ENCODE peak calls at places on chromosomes 16 and 17, in four cellular contexts. One of them, this sample, is unnamed.
A peak's percentile ranks its signal among the peaks of the same experiment; 100 is the strongest.

GRCh38 chr16:28202147-28202746 is 9.5 kb downstream of the XPO6 start:
- DNase-seq in transverse colon: no peak
- DNase-seq in GM10248: peak; percentile 54
- DNase-seq in A549: peak; percentile 29
- DNase-seq in this sample: peak; percentile 48

GRCh38 chr16:88454315-88455057 is 1.4 kb downstream of the ZFPM1 start:
- DNase-seq in A549: peak; percentile 46
- DNase-seq in GM10248: no peak
- DNase-seq in transverse colon: peak; percentile 64
- DNase-seq in this sample: peak; percentile 63

GRCh38 chr16:79891458-79891857 is 290.9 kb upstream of the MAF start:
- DNase-seq in A549: no peak
- DNase-seq in GM10248: no peak
- DNase-seq in transverse colon: no peak
- DNase-seq in this sample: no peak

GRCh38 chr17:7833795-7834553 is at the start of gene KDM6B:
- DNase-seq in GM10248: peak; percentile 93
- DNase-seq in transverse colon: peak; percentile 96
- DNase-seq in A549: peak; percentile 94
- DNase-seq in this sample: peak; percentile 91

GRCh38 chr16:30741461-30741914 is 6.7 kb upstream of the PHKG2 start:
- DNase-seq in transverse colon: peak; percentile 72
- DNase-seq in GM10248: no peak
- DNase-seq in A549: peak; percentile 88
- DNase-seq in this sample: no peak

GRCh38 chr17:38534498-38534885 is 71.3 kb downstream of the SRCIN1 start:
- DNase-seq in transverse colon: no peak
- DNase-seq in GM10248: no peak
- DNase-seq in A549: no peak
- DNase-seq in this sample: no peak

GRCh38 chr16:87808108-87808507 is 42.3 kb upstream of the KLHDC4 start:
- DNase-seq in GM10248: no peak
- DNase-seq in transverse colon: no peak
- DNase-seq in A549: no peak
- DNase-seq in this sample: no peak

GRCh38 chr17:39225974-39226683 is 384 bp upstream of the STAC2 start:
- DNase-seq in A549: peak; percentile 60
- DNase-seq in GM10248: no peak
- DNase-seq in transverse colon: peak; percentile 46
- DNase-seq in this sample: peak; percentile 63

GRCh38 chr17:67374329-67375053 is 2.6 kb upstream of the PITPNC1 start:
- DNase-seq in GM10248: peak; percentile 80
- DNase-seq in A549: peak; percentile 91
- DNase-seq in transverse colon: peak; percentile 87
- DNase-seq in this sample: peak; percentile 80

GRCh38 chr16:75116081-75116910 is at the start of gene LDHD:
- DNase-seq in A549: peak; percentile 81
- DNase-seq in GM10248: no peak
- DNase-seq in transverse colon: peak; percentile 90
- DNase-seq in this sample: no peak

GRCh38 chr17:66240630-66241029 is 11.4 kb upstream of the APOH start:
- DNase-seq in transverse colon: no peak
- DNase-seq in A549: peak; percentile 31
- DNase-seq in GM10248: no peak
- DNase-seq in this sample: no peak

GRCh38 chr17:62875296-62875695 is 67.2 kb upstream of the MARCHF10 start:
- DNase-seq in A549: no peak
- DNase-seq in GM10248: no peak
- DNase-seq in transverse colon: no peak
- DNase-seq in this sample: no peak

DNA sequence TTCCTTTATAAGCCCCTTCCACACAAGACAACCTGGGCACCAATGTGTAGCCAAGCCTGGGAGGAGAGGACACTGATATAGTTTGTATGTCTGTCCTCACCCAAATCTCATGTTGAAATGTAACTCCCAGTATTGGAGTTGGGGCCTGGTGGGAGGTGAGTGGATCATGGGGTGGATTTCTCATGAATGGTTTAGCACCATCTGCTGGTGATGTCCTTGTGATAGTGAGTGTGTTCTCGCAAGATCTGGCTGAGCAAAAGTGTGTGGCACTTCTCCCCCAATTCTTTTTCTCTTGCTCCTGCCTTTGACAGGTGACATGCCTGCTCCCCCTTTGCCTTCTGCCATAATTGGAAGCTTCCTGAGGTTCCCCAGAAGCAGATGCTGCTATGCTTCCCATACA is 135.8 kb downstream of the USP31 start:
- DNase-seq in GM10248: no peak
- DNase-seq in A549: peak; percentile 35
- DNase-seq in transverse colon: no peak
- DNase-seq in this sample: no peak
- TF ChIP-seq CTCF in GM10248: no peak
- TF ChIP-seq CTCF in A549: peak; percentile 23
- TF ChIP-seq CTCF in transverse colon: no peak
- TF ChIP-seq CTCF in this sample: no peak

GRCh38 chr17:79988163-79988971 is 47.3 kb downstream of the TBC1D16 start:
- DNase-seq in GM10248: no peak
- DNase-seq in transverse colon: peak; percentile 61
- DNase-seq in A549: peak; percentile 83
- DNase-seq in this sample: no peak
- TF ChIP-seq CTCF in GM10248: no peak
- TF ChIP-seq CTCF in transverse colon: no peak
- TF ChIP-seq CTCF in A549: no peak
- TF ChIP-seq CTCF in this sample: no peak

GRCh38 chr16:12214509-12214908 is 238.0 kb downstream of the SNX29 start:
- DNase-seq in A549: no peak
- DNase-seq in GM10248: no peak
- DNase-seq in transverse colon: no peak
- DNase-seq in this sample: no peak

GRCh38 chr16:12213180-12213579 is 236.6 kb downstream of the SNX29 start:
- DNase-seq in A549: no peak
- DNase-seq in GM10248: no peak
- DNase-seq in transverse colon: no peak
- DNase-seq in this sample: no peak

GRCh38 chr16:12217341-12217740 is 240.8 kb downstream of the SNX29 start:
- DNase-seq in transverse colon: no peak
- DNase-seq in GM10248: no peak
- DNase-seq in A549: no peak
- DNase-seq in this sample: no peak

GRCh38 chr16:12211870-12212690 is 235.5 kb downstream of the SNX29 start:
- DNase-seq in GM10248: no peak
- DNase-seq in transverse colon: no peak
- DNase-seq in A549: no peak
- DNase-seq in this sample: no peak

GRCh38 chr16:12215302-12216105 is 239.0 kb downstream of the SNX29 start:
- DNase-seq in A549: no peak
- DNase-seq in transverse colon: no peak
- DNase-seq in GM10248: no peak
- DNase-seq in this sample: no peak
- TF ChIP-seq CTCF in A549: no peak
- TF ChIP-seq CTCF in transverse colon: no peak
- TF ChIP-seq CTCF in GM10248: no peak
- TF ChIP-seq CTCF in this sample: no peak

DNA sequence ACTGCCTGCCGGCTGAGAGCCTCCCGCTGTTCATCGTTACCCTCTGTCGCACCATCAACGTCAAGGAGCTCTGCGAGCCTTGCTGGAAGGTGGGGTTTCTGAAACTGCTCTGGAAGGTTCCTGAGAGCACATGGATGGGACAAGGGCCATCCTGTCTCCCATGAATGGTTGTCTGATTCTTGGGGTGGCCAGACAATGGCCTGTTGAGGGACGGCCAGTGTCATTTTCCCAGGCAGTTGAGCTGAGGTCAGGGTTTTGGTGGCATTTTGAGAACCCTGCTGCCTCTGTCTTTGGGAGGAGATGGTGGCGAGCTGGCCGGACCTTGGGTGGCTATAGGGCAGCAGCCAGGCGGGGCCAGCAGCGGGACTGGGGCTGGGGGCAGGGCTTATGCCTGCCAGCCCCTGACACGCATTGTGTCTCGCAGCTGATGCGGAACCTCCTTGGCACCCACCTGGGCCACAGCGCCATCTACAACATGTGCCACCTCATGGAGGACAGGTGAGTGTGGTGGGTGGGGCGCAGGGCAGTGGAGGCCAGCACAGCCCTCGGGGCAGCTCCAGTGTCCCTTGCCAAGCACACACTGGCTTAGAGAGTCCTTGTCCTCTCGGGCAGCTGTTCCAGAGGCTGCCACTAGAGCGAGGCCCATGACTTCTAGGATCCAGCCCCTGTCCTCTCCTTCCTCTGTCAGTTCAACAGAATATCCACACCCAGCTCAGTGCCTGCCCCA is 9.1 kb downstream of the TSC2 start:
- DNase-seq in GM10248: no peak
- DNase-seq in transverse colon: no peak
- DNase-seq in A549: peak; percentile 56
- DNase-seq in this sample: no peak
- TF ChIP-seq CTCF in GM10248: no peak
- TF ChIP-seq CTCF in transverse colon: no peak
- TF ChIP-seq CTCF in A549: no peak
- TF ChIP-seq CTCF in this sample: no peak

This sample was measured in GM20000.